ENCODE peak calls at places on chromosomes 13 and 19, in eight cellular contexts. One of them, this sample, is unnamed. For H3K27me3, the result is how much of the 10 kb centered on the place peaks cover.

GRCh38 chr13:92984151-92984550 is 242.5 kb upstream of the GPC6 start:
- DNase-seq in psoas muscle: no peak
- DNase-seq in endodermal cell: no peak
- DNase-seq in ascending aorta: no peak
- DNase-seq in PC-3: no peak
- DNase-seq in AG04450: no peak
- DNase-seq in fibroblast of lung: no peak
- DNase-seq in cardiac muscle cell: no peak
- DNase-seq in this sample: no peak

GRCh38 chr13:61110804-61111203 is 304.8 kb downstream of the PCDH20 start:
- DNase-seq in PC-3: peak
- DNase-seq in ascending aorta: no peak
- DNase-seq in fibroblast of lung: no peak
- DNase-seq in endodermal cell: no peak
- DNase-seq in cardiac muscle cell: no peak
- DNase-seq in AG04450: no peak
- DNase-seq in psoas muscle: no peak
- DNase-seq in this sample: no peak

GRCh38 chr13:20295956-20296355 is 63.8 kb upstream of the GJB6 start:
- DNase-seq in ascending aorta: no peak
- DNase-seq in AG04450: no peak
- DNase-seq in endodermal cell: no peak
- DNase-seq in fibroblast of lung: no peak
- DNase-seq in PC-3: no peak
- DNase-seq in cardiac muscle cell: no peak
- DNase-seq in psoas muscle: no peak
- DNase-seq in this sample: no peak

GRCh38 chr19:6890938-6891337 is 3.6 kb downstream of the ADGRE1 start:
- DNase-seq in PC-3: no peak
- DNase-seq in fibroblast of lung: no peak
- DNase-seq in endodermal cell: no peak
- DNase-seq in ascending aorta: no peak
- DNase-seq in cardiac muscle cell: no peak
- DNase-seq in AG04450: no peak
- DNase-seq in psoas muscle: no peak
- DNase-seq in this sample: no peak

GRCh38 chr13:37306778-37307544 is 201.5 kb upstream of the CSNK1A1L start:
- DNase-seq in PC-3: peak
- DNase-seq in endodermal cell: no peak
- DNase-seq in psoas muscle: no peak
- DNase-seq in cardiac muscle cell: peak
- DNase-seq in fibroblast of lung: peak
- DNase-seq in ascending aorta: no peak
- DNase-seq in AG04450: peak
- DNase-seq in this sample: no peak

GRCh38 chr13:103941506-103942148 is 875.4 kb upstream of the SLC10A2 start:
- DNase-seq in PC-3: no peak
- DNase-seq in cardiac muscle cell: peak
- DNase-seq in fibroblast of lung: no peak
- DNase-seq in endodermal cell: no peak
- DNase-seq in psoas muscle: no peak
- DNase-seq in AG04450: no peak
- DNase-seq in ascending aorta: no peak
- DNase-seq in this sample: no peak

GRCh38 chr19:455031-455705 is 5.7 kb downstream of the SHC2 start:
- DNase-seq in endodermal cell: no peak
- DNase-seq in fibroblast of lung: no peak
- DNase-seq in cardiac muscle cell: no peak
- DNase-seq in PC-3: no peak
- DNase-seq in ascending aorta: no peak
- DNase-seq in AG04450: no peak
- DNase-seq in psoas muscle: no peak
- DNase-seq in this sample: no peak

GRCh38 chr19:6224308-6224675 is 55.5 kb downstream of the MLLT1 start:
- DNase-seq in PC-3: no peak
- DNase-seq in psoas muscle: no peak
- DNase-seq in AG04450: no peak
- DNase-seq in endodermal cell: no peak
- DNase-seq in cardiac muscle cell: no peak
- DNase-seq in fibroblast of lung: no peak
- DNase-seq in ascending aorta: no peak
- DNase-seq in this sample: no peak

GRCh38 chr19:33621811-33622504 is at the start of gene CHST8:
- DNase-seq in ascending aorta: no peak
- DNase-seq in endodermal cell: peak
- DNase-seq in psoas muscle: peak
- DNase-seq in PC-3: no peak
- DNase-seq in cardiac muscle cell: peak
- DNase-seq in AG04450: no peak
- DNase-seq in fibroblast of lung: no peak
- DNase-seq in this sample: peak

GRCh38 chr19:33620611-33621010 is 1.1 kb upstream of the CHST8 start:
- DNase-seq in AG04450: no peak
- DNase-seq in psoas muscle: no peak
- DNase-seq in ascending aorta: no peak
- DNase-seq in endodermal cell: no peak
- DNase-seq in fibroblast of lung: no peak
- DNase-seq in cardiac muscle cell: no peak
- DNase-seq in PC-3: no peak
- DNase-seq in this sample: no peak

GRCh38 chr19:33622505-33622808 is 704 bp downstream of the CHST8 start:
- DNase-seq in cardiac muscle cell: peak
- DNase-seq in fibroblast of lung: no peak
- DNase-seq in psoas muscle: no peak
- DNase-seq in PC-3: no peak
- DNase-seq in AG04450: no peak
- DNase-seq in endodermal cell: peak
- DNase-seq in ascending aorta: no peak
- DNase-seq in this sample: no peak

GRCh38 chr19:33622809-33623511 is 1.2 kb downstream of the CHST8 start:
- DNase-seq in PC-3: no peak
- DNase-seq in psoas muscle: no peak
- DNase-seq in AG04450: no peak
- DNase-seq in endodermal cell: peak
- DNase-seq in fibroblast of lung: no peak
- DNase-seq in cardiac muscle cell: no peak
- DNase-seq in ascending aorta: no peak
- DNase-seq in this sample: peak

DNA sequence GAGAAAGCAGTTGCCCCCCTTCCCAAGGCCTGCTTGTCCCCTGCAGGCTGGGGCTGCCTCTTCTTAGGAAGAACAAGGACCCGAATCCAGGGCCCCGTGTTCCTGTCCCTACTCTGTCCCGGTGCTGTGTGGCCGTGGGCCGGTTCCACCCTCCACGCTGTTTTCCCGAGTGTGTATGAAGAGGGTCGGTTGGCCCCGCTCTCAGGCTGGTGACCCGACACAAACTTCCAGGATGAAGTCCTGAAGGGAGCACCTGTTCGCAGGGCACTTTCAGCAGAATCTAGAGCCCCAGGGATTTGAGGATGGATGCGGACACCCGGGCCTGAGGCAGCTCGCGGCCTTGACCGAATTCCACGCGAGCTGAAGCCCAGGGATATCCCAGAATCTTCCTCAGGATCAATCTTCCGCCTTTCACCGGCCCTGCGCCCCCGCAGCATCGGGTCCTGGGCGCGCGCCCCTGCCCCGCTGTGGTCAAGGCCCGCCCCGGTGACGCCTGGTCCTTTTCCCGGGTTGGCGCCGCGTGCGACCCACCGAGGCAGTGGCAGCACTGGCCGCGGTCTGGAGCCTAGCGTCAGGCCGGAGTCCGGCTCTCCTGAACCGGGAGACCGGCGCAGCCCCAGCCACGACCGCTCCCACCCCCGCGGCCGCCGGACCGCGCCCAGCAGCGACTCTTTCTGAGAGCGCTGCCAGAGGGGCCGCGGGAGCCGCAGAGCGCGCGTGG is 528 bp upstream of the CHST8 start:
- DNase-seq in endodermal cell: peak
- DNase-seq in psoas muscle: no peak
- DNase-seq in PC-3: no peak
- DNase-seq in cardiac muscle cell: no peak
- DNase-seq in fibroblast of lung: no peak
- DNase-seq in ascending aorta: no peak
- DNase-seq in AG04450: no peak
- DNase-seq in this sample: no peak
- H3K27me3 ChIP-seq in endodermal cell: half or more
- H3K27me3 ChIP-seq in psoas muscle: under half
- H3K27me3 ChIP-seq in PC-3: under half
- H3K27me3 ChIP-seq in cardiac muscle cell: half or more
- H3K27me3 ChIP-seq in fibroblast of lung: under half
- H3K27me3 ChIP-seq in ascending aorta: under half
- H3K27me3 ChIP-seq in AG04450: under half
- H3K27me3 ChIP-seq in this sample: half or more

DNA sequence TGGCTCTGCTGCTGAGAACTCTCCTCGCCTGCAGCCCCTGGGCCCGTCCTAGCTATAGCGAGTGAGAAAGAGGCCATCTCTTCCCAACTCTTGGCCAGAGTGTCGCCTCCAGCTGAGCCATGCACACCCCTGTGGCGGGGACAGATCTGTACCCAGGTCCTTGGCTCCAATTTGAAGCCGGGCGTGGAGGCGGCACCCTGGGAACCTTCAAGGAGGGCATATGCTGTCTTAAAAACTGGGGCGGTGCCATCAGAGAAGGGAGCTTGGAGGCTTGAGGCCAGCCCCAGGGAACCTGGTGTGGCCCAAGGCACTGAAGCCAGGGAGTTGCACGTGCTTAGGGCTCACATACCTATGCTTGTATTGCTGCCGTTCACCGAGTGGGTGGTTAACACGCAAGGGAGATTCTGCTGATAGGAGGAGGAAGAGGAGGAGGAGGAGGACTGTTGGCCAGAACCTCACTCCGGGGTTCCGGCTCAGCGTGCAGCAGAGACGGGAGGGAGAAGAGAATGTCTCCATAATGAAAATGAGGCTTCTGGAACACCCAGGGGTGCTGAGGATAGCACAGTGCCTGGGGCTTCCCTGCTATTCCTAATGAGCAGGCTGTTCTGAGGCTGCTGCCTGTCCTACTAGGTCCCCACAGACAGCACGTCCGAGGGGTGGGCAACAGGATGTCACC is 40.7 kb downstream of the COMP start:
- DNase-seq in psoas muscle: no peak
- DNase-seq in AG04450: no peak
- DNase-seq in ascending aorta: no peak
- DNase-seq in endodermal cell: peak
- DNase-seq in cardiac muscle cell: no peak
- DNase-seq in fibroblast of lung: no peak
- DNase-seq in PC-3: no peak
- DNase-seq in this sample: no peak
- TF ChIP-seq CTCF in psoas muscle: no peak
- TF ChIP-seq CTCF in AG04450: no peak
- TF ChIP-seq CTCF in ascending aorta: no peak
- TF ChIP-seq CTCF in endodermal cell: no peak
- TF ChIP-seq CTCF in cardiac muscle cell: no peak
- TF ChIP-seq CTCF in fibroblast of lung: no peak
- TF ChIP-seq CTCF in PC-3: no peak
- TF ChIP-seq CTCF in this sample: no peak

DNA sequence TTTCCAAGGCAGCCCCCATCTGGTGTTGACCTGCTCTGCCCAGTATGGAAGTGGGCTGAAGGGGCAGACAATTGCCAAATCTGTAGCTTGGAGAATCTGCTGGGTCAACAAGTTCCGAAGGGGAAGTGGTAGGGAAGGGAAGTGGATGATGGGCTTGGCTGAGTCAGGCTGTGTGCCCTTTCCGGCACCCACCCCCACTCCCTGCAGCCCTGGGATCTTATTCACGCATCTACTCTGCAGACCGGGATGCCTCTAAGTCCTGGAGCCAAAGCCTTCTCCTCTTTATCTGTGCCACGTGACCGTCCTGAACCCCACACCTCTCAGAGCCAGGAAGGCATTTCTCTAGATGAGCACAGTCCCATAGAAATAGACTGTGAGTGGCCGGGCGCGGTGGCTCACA is 7.5 kb upstream of the C5AR2 start:
- DNase-seq in ascending aorta: peak
- DNase-seq in endodermal cell: no peak
- DNase-seq in AG04450: no peak
- DNase-seq in psoas muscle: peak
- DNase-seq in PC-3: peak
- DNase-seq in fibroblast of lung: no peak
- DNase-seq in cardiac muscle cell: no peak
- DNase-seq in this sample: no peak
- H3K27me3 ChIP-seq in ascending aorta: under half
- H3K27me3 ChIP-seq in endodermal cell: under half
- H3K27me3 ChIP-seq in AG04450: under half
- H3K27me3 ChIP-seq in psoas muscle: under half
- H3K27me3 ChIP-seq in PC-3: under half
- H3K27me3 ChIP-seq in fibroblast of lung: under half
- H3K27me3 ChIP-seq in cardiac muscle cell: under half
- H3K27me3 ChIP-seq in this sample: under half

GRCh38 chr13:43021926-43022670 is 1.3 kb upstream of the DNAJC15 start:
- DNase-seq in psoas muscle: no peak
- DNase-seq in cardiac muscle cell: peak
- DNase-seq in AG04450: no peak
- DNase-seq in endodermal cell: no peak
- DNase-seq in ascending aorta: no peak
- DNase-seq in fibroblast of lung: no peak
- DNase-seq in PC-3: no peak
- DNase-seq in this sample: no peak

GRCh38 chr13:43026262-43026661 is 2.9 kb downstream of the DNAJC15 start:
- DNase-seq in psoas muscle: no peak
- DNase-seq in AG04450: no peak
- DNase-seq in cardiac muscle cell: peak
- DNase-seq in PC-3: no peak
- DNase-seq in endodermal cell: no peak
- DNase-seq in fibroblast of lung: no peak
- DNase-seq in ascending aorta: no peak
- DNase-seq in this sample: no peak

GRCh38 chr13:43020794-43021193 is 2.6 kb upstream of the DNAJC15 start:
- DNase-seq in endodermal cell: no peak
- DNase-seq in PC-3: peak
- DNase-seq in AG04450: no peak
- DNase-seq in psoas muscle: no peak
- DNase-seq in fibroblast of lung: no peak
- DNase-seq in cardiac muscle cell: no peak
- DNase-seq in ascending aorta: no peak
- DNase-seq in this sample: no peak

GRCh38 chr13:43019811-43020210 is 3.6 kb upstream of the DNAJC15 start:
- DNase-seq in psoas muscle: no peak
- DNase-seq in PC-3: no peak
- DNase-seq in fibroblast of lung: no peak
- DNase-seq in ascending aorta: no peak
- DNase-seq in cardiac muscle cell: no peak
- DNase-seq in endodermal cell: no peak
- DNase-seq in AG04450: no peak
- DNase-seq in this sample: no peak

DNA sequence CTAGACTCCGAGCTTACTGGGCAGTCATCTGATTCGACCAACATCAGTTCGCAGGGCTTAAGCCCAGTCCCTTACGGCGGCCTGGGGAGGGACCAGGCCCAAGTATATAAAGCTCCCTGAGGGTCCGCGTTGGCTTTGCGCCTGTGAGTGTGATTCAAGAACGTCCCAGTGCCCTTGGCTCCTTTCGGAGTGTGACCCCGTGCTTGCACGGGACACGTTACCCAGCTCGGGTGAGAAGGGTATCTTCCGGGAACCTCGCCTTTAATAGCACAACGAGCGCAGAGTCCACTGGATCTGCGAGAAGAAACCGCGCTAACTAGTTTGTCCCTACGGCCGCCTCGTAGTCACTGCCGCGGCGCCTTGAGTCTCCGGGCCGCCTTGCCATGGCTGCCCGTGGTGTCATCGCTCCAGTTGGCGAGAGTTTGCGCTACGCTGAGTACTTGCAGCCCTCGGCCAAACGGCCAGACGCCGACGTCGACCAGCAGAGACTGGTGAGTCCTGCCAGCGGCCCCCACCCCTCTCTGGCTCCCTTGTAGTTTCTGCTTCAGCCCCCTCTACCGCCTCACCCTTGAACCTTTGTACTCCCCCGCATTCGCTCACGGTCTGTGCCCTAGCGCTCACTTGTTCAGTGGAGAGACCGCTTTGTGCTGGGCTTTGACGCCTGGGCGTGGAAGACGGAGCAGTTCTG is at the start of gene DNAJC15:
- DNase-seq in AG04450: peak
- DNase-seq in ascending aorta: peak
- DNase-seq in cardiac muscle cell: peak
- DNase-seq in fibroblast of lung: peak
- DNase-seq in PC-3: peak
- DNase-seq in psoas muscle: peak
- DNase-seq in endodermal cell: peak
- DNase-seq in this sample: peak
- TF ChIP-seq CTCF in AG04450: no peak
- TF ChIP-seq CTCF in ascending aorta: peak
- TF ChIP-seq CTCF in cardiac muscle cell: peak
- TF ChIP-seq CTCF in fibroblast of lung: peak
- TF ChIP-seq CTCF in PC-3: no peak
- TF ChIP-seq CTCF in psoas muscle: no peak
- TF ChIP-seq CTCF in endodermal cell: peak
- TF ChIP-seq CTCF in this sample: peak

This sample was measured in dorsolateral prefrontal cortex.